ENCODE peak calls at places on chromosome 9, in six cellular contexts. C is ovary; J is activated CD8-positive, alpha-beta memory T cell treated with anti-CD3 and anti-CD28 coated beads, Interleukin-2, amount 50 U/mL, for 4 hours; X is stimulated activated CD4-positive, alpha-beta T cell treated with anti-CD3 and anti-CD28 coated beads, TNF-alpha, amount 100 ng/mL, for 1 hour; O is NCI-H345; M is activated gamma-delta T cell treated with anti-CD3 and anti-CD28 coated beads, Interleukin-2, amount 50 U/mL, for 16 hours. B is an unnamed sample.

GRCh38 chr9:135822383-135822755 is 85.0 kb downstream of the CAMSAP1 start:
- DNase-seq in O (no peak), C (no peak), J (no peak), M (no peak), X (no peak), B (no peak)

GRCh38 chr9:69463497-69464068 is 138.6 kb downstream of the ENTREP1 start:
- DNase-seq in J (no peak), C (no peak), O (no peak), M (no peak), X (no peak), B (no peak)

GRCh38 chr9:87725900-87726709 is at the start of gene CTSL:
- DNase-seq in J (peak; percentile 28), X (peak; percentile 46), C (peak; percentile 95), O (peak; percentile 49), M (no peak), B (peak; percentile 52)

GRCh38 chr9:98521141-98521540 is 187.6 kb downstream of the GABBR2 start:
- DNase-seq in M (no peak), C (no peak), O (no peak), J (no peak), X (no peak), B (no peak)

GRCh38 chr9:109604788-109605187 is 106.7 kb upstream of the PTPN3 start:
- DNase-seq in O (no peak), M (no peak), C (no peak), J (no peak), X (no peak), B (no peak)

GRCh38 chr9:77587851-77588250 is 60.3 kb downstream of the GNA14 start:
- DNase-seq in O (no peak), X (no peak), C (no peak), M (no peak), J (no peak), B (no peak)

GRCh38 chr9:134455951-134456739 is 129.9 kb downstream of the RXRA start:
- DNase-seq in J (peak; percentile 80), X (peak; percentile 63), M (peak; percentile 63), O (no peak), C (peak; percentile 84), B (no peak)

GRCh38 chr9:29439961-29440360 is 1866.7 kb upstream of the C9orf72 start:
- DNase-seq in O (no peak), M (no peak), J (no peak), X (no peak), C (no peak), B (no peak)

GRCh38 chr9:134058716-134059115 is 9.1 kb downstream of the BRD3 start:
- DNase-seq in X (no peak), O (no peak), J (no peak), M (no peak), C (no peak), B (no peak)

GRCh38 chr9:76562511-76562911 is 103.5 kb downstream of the GCNT1 start:
- DNase-seq in M (no peak), O (no peak), C (no peak), J (no peak), X (no peak), B (no peak)

GRCh38 chr9:26264709-26265601 is 586.7 kb upstream of the TUSC1 start:
- DNase-seq in X (no peak), C (no peak), O (no peak), M (no peak), J (no peak), B (no peak)

GRCh38 chr9:135951889-135952663 is 9.1 kb downstream of the UBAC1 start:
- DNase-seq in M (no peak), O (peak; percentile 74), C (no peak), X (no peak), J (no peak), B (no peak)